ENCODE peak calls at places on chromosomes 13 and 19, in seven cellular contexts. M, F, B, D, K, Y and Q are unnamed samples.

GRCh38 chr13:45305079-45305478 is 35.9 kb downstream of the TPT1 start:
- DNase-seq in M (no peak), K (no peak), B (no peak), F (no peak), Y (no peak), D (no peak), Q (no peak)

GRCh38 chr13:19663416-19663979 is 30.0 kb downstream of the MPHOSPH8 start:
- DNase-seq in Y (no peak), D (no peak), M (no peak), K (no peak), F (no peak), B (no peak), Q (no peak)

GRCh38 chr13:113959198-113959597 is 14.7 kb downstream of the C13orf46 start:
- DNase-seq in M (no peak), K (no peak), F (no peak), B (no peak), Y (no peak), D (peak; percentile 3), Q (peak; percentile 23)

GRCh38 chr19:5623397-5624153 is 692 bp downstream of the SAFB start:
- DNase-seq in D (no peak), B (no peak), M (no peak), Y (peak; percentile 8), K (no peak), F (no peak), Q (no peak)

GRCh38 chr13:112664501-112665203 is 25.2 kb upstream of the ATP11A start:
- DNase-seq in M (peak; percentile 14), K (no peak), F (no peak), B (no peak), D (no peak), Y (no peak), Q (peak; percentile 17)

GRCh38 chr13:100594255-100594654 is 5.7 kb upstream of the GGACT start:
- DNase-seq in M (no peak), D (no peak), F (no peak), B (no peak), Y (no peak), K (no peak), Q (no peak)

GRCh38 chr13:94657167-94657566 is 55.2 kb downstream of the SOX21 start:
- DNase-seq in M (no peak), K (peak; percentile 69), D (no peak), F (no peak), B (no peak), Y (no peak), Q (peak; percentile 69)

GRCh38 chr19:49890349-49891311 is 6.1 kb downstream of the IL4I1 start:
- DNase-seq in F (peak; percentile 67), K (no peak), D (no peak), Y (peak; percentile 68), M (no peak), B (peak; percentile 58), Q (no peak)

GRCh38 chr19:42247631-42248199 is 5.3 kb upstream of the GSK3A start:
- DNase-seq in M (no peak), D (no peak), F (no peak), Y (no peak), K (no peak), B (no peak), Q (no peak)